ENCODE peak calls at places on chromosomes 4 and X, in five cellular contexts. L, U, G, Z and I are unnamed samples.

GRCh38 chr4:69025191-69025998 is 70.9 kb upstream of the UGT2B7 start:
- DNase-seq in G (no peak), L (no peak), U (no peak), Z (no peak), I (peak)

GRCh38 chr4:163694385-163694784 is 199.9 kb downstream of the TMA16 start:
- DNase-seq in U (no peak), L (no peak), Z (no peak), G (no peak), I (no peak)

GRCh38 chrX:129652565-129653169 is 2.1 kb downstream of the APLN start:
- DNase-seq in G (no peak), Z (no peak), L (no peak), U (no peak), I (no peak)

GRCh38 chr4:134160211-134160610 is 41.4 kb downstream of the PABPC4L start:
- DNase-seq in Z (no peak), U (no peak), L (no peak), G (no peak), I (no peak)

GRCh38 chr4:88108747-88109122 is 49.7 kb downstream of the ABCG2 start:
- DNase-seq in Z (no peak), G (no peak), L (no peak), U (no peak), I (no peak)

GRCh38 chr4:26815686-26816085 is 45.0 kb upstream of the STIM2 start:
- DNase-seq in L (no peak), G (no peak), U (no peak), Z (no peak), I (peak)

GRCh38 chr4:137804906-137805511 is 272.7 kb upstream of the PCDH18 start:
- DNase-seq in U (no peak), Z (no peak), L (no peak), G (no peak), I (no peak)

GRCh38 chrX:47863187-47863586 is 26.5 kb downstream of the ZNF81 start:
- DNase-seq in G (no peak), U (no peak), L (no peak), Z (no peak), I (no peak)

GRCh38 chrX:115233497-115234219 is at the start of gene LRCH2:
- DNase-seq in Z (no peak), G (no peak), L (no peak), U (no peak), I (peak)

GRCh38 chr4:63582997-63583396 is 826.3 kb downstream of the TECRL start:
- DNase-seq in Z (no peak), L (no peak), G (no peak), U (no peak), I (no peak)

GRCh38 chrX:122835886-122836285 is 348.2 kb upstream of the GRIA3 start:
- DNase-seq in L (no peak), Z (no peak), G (no peak), U (no peak), I (no peak)

GRCh38 chr4:67660418-67660817 is 40.5 kb downstream of the UBA6 start:
- DNase-seq in L (no peak), Z (no peak), U (no peak), G (no peak), I (no peak)

GRCh38 chrX:141733371-141733770 is 34.8 kb upstream of the SPANXD start:
- DNase-seq in Z (no peak), U (no peak), L (no peak), G (no peak), I (no peak)

GRCh38 chrX:20680998-20681397 is 414.3 kb upstream of the RPS6KA3 start:
- DNase-seq in U (no peak), L (no peak), G (no peak), Z (no peak), I (no peak)

GRCh38 chr4:92634891-92635290 is 331.1 kb downstream of the GRID2 start:
- DNase-seq in Z (no peak), G (no peak), L (no peak), U (no peak), I (no peak)

GRCh38 chrX:17654116-17654515 is 83.2 kb upstream of the SCML1 start:
- DNase-seq in Z (peak), U (no peak), L (no peak), G (peak), I (no peak)

GRCh38 chr4:15037923-15038541 is 35.8 kb downstream of the CPEB2 start:
- DNase-seq in Z (no peak), L (no peak), U (no peak), G (no peak), I (no peak)

GRCh38 chr4:141575884-141576283 is 60.5 kb upstream of the IL15 start:
- DNase-seq in Z (no peak), G (no peak), L (no peak), U (no peak), I (no peak)